ENCODE peak calls at places on chromosomes 4 and X, in four cellular contexts. L, V, S and P are unnamed samples.

GRCh38 chr4:121072080-121072835 is at the start of gene NDNF:
- DNase-seq in L (peak; percentile 19), V (no peak), S (no peak), P (peak; percentile 22)

GRCh38 chr4:151321586-151321985 is 3.8 kb downstream of the SH3D19 start:
- DNase-seq in L (no peak), V (no peak), S (no peak), P (no peak)

GRCh38 chrX:145861818-145862217 is 44.2 kb downstream of the SLITRK2 start:
- DNase-seq in L (no peak), V (no peak), S (no peak), P (no peak)

GRCh38 chr4:47852121-47852520 is 14.3 kb upstream of the CORIN start:
- DNase-seq in L (no peak), V (no peak), S (peak; percentile 79), P (no peak)

GRCh38 chr4:149741186-149741831 is 74.3 kb downstream of the IQCM start:
- DNase-seq in L (no peak), V (no peak), S (no peak), P (no peak)

GRCh38 chrX:22109442-22109841 is 77.3 kb downstream of the PHEX start:
- DNase-seq in L (no peak), V (no peak), S (peak; percentile 95), P (no peak)

GRCh38 chr4:164931551-164932324 is 45.7 kb downstream of the TRIM61 start:
- DNase-seq in L (no peak), V (no peak), S (no peak), P (no peak)

GRCh38 chrX:71618303-71618721 is at the start of gene CXCR3:
- DNase-seq in L (peak; percentile 19), V (no peak), S (peak; percentile 13), P (no peak)

GRCh38 chr4:113633467-113633866 is 128.1 kb downstream of the CAMK2D start:
- DNase-seq in L (no peak), V (no peak), S (no peak), P (no peak)

GRCh38 chrX:7117587-7117986 is 29.9 kb upstream of the STS start:
- DNase-seq in L (no peak), V (no peak), S (no peak), P (no peak)

GRCh38 chr4:54548098-54548620 is 109.6 kb upstream of the KIT start:
- DNase-seq in L (no peak), V (no peak), S (no peak), P (no peak)

GRCh38 chr4:102503301-102503746 is 2.2 kb downstream of the NFKB1 start:
- DNase-seq in L (no peak), V (peak; percentile 2), S (no peak), P (no peak)

GRCh38 chr4:112552668-112553067 is 36.7 kb upstream of the NEUROG2 start:
- DNase-seq in L (no peak), V (no peak), S (peak; percentile 88), P (no peak)

GRCh38 chr4:808860-809570 is 16.9 kb downstream of the CPLX1 start:
- DNase-seq in L (no peak), V (no peak), S (no peak), P (no peak)

GRCh38 chr4:183213996-183214395 is 106.1 kb downstream of the CLDN22 start:
- DNase-seq in L (no peak), V (no peak), S (no peak), P (no peak)

GRCh38 chrX:9342581-9343051 is 122.2 kb upstream of the TBL1X start:
- DNase-seq in L (peak; percentile 31), V (no peak), S (peak; percentile 57), P (peak; percentile 44)

GRCh38 chr4:55736605-55737183 is 82.9 kb upstream of the EXOC1L start:
- DNase-seq in L (no peak), V (peak; percentile 23), S (peak; percentile 14), P (no peak)

GRCh38 chr4:26763649-26764048 is 97.0 kb upstream of the STIM2 start:
- DNase-seq in L (no peak), V (no peak), S (no peak), P (no peak)

GRCh38 chrX:26762253-26762652 is 546.3 kb downstream of the MAGEB5 start:
- DNase-seq in L (no peak), V (no peak), S (no peak), P (no peak)

GRCh38 chrX:11465648-11466411 is 172.6 kb downstream of the AMELX start:
- DNase-seq in L (no peak), V (no peak), S (no peak), P (no peak)

GRCh38 chr4:85393201-85393600 is 81.7 kb upstream of the ARHGAP24 start:
- DNase-seq in L (no peak), V (no peak), S (no peak), P (no peak)